ENCODE peak calls at places on chromosomes 2 and 18, in six cellular contexts. One of them, this sample, is unnamed.
A peak's percentile ranks its signal among the peaks of the same experiment; 100 is the strongest.

GRCh38 chr2:70982971-70983370 is 4.5 kb downstream of the ANKRD53 start:
- DNase-seq in left ventricle myocardium inferior: no peak
- DNase-seq in WERI-Rb-1: no peak
- DNase-seq in tibial artery: no peak
- DNase-seq in cardiac fibroblast: no peak
- DNase-seq in MM.1S: no peak
- DNase-seq in this sample: no peak

GRCh38 chr2:75065402-75066008 is 107.1 kb downstream of the POLE4 start:
- DNase-seq in left ventricle myocardium inferior: no peak
- DNase-seq in WERI-Rb-1: no peak
- DNase-seq in tibial artery: no peak
- DNase-seq in cardiac fibroblast: peak; percentile 54
- DNase-seq in MM.1S: no peak
- DNase-seq in this sample: no peak

GRCh38 chr18:1050012-1050657 is 145.5 kb downstream of the ADCYAP1 start:
- DNase-seq in left ventricle myocardium inferior: no peak
- DNase-seq in WERI-Rb-1: no peak
- DNase-seq in tibial artery: no peak
- DNase-seq in cardiac fibroblast: peak; percentile 49
- DNase-seq in MM.1S: no peak
- DNase-seq in this sample: no peak

GRCh38 chr2:81007104-81007503 is 702.6 kb upstream of the LRRTM1 start:
- DNase-seq in left ventricle myocardium inferior: no peak
- DNase-seq in WERI-Rb-1: no peak
- DNase-seq in tibial artery: no peak
- DNase-seq in cardiac fibroblast: no peak
- DNase-seq in MM.1S: peak; percentile 17
- DNase-seq in this sample: no peak

GRCh38 chr2:146874260-146874658 is 970.6 kb upstream of the ACVR2A start:
- DNase-seq in left ventricle myocardium inferior: no peak
- DNase-seq in WERI-Rb-1: no peak
- DNase-seq in tibial artery: no peak
- DNase-seq in cardiac fibroblast: peak; percentile 65
- DNase-seq in MM.1S: peak; percentile 65
- DNase-seq in this sample: no peak

GRCh38 chr2:198441876-198442275 is 637.5 kb downstream of the PLCL1 start:
- DNase-seq in left ventricle myocardium inferior: no peak
- DNase-seq in WERI-Rb-1: no peak
- DNase-seq in tibial artery: no peak
- DNase-seq in cardiac fibroblast: no peak
- DNase-seq in MM.1S: no peak
- DNase-seq in this sample: no peak

GRCh38 chr2:234733795-234734600 is 217.8 kb upstream of the SH3BP4 start:
- DNase-seq in left ventricle myocardium inferior: no peak
- DNase-seq in WERI-Rb-1: no peak
- DNase-seq in tibial artery: no peak
- DNase-seq in cardiac fibroblast: no peak
- DNase-seq in MM.1S: no peak
- DNase-seq in this sample: no peak

GRCh38 chr2:134988994-134989605 is 58.1 kb downstream of the MAP3K19 start:
- DNase-seq in left ventricle myocardium inferior: no peak
- DNase-seq in WERI-Rb-1: no peak
- DNase-seq in tibial artery: no peak
- DNase-seq in cardiac fibroblast: peak; percentile 60
- DNase-seq in MM.1S: peak; percentile 49
- DNase-seq in this sample: no peak

GRCh38 chr2:217511850-217512249 is 490.9 kb downstream of the TNS1 start:
- DNase-seq in left ventricle myocardium inferior: no peak
- DNase-seq in WERI-Rb-1: no peak
- DNase-seq in tibial artery: no peak
- DNase-seq in cardiac fibroblast: no peak
- DNase-seq in MM.1S: no peak
- DNase-seq in this sample: no peak

GRCh38 chr18:56200381-56200831 is 438.0 kb downstream of the TXNL1 start:
- DNase-seq in left ventricle myocardium inferior: no peak
- DNase-seq in WERI-Rb-1: no peak
- DNase-seq in tibial artery: no peak
- DNase-seq in cardiac fibroblast: peak; percentile 90
- DNase-seq in MM.1S: no peak
- DNase-seq in this sample: no peak

GRCh38 chr2:101625387-101625786 is 72.1 kb upstream of the MAP4K4 start:
- DNase-seq in left ventricle myocardium inferior: no peak
- DNase-seq in WERI-Rb-1: no peak
- DNase-seq in tibial artery: no peak
- DNase-seq in cardiac fibroblast: no peak
- DNase-seq in MM.1S: no peak
- DNase-seq in this sample: no peak

GRCh38 chr2:241065355-241065803 is 36.7 kb downstream of the MTERF4 start:
- DNase-seq in left ventricle myocardium inferior: no peak
- DNase-seq in WERI-Rb-1: no peak
- DNase-seq in tibial artery: no peak
- DNase-seq in cardiac fibroblast: no peak
- DNase-seq in MM.1S: no peak
- DNase-seq in this sample: no peak

GRCh38 chr2:174088706-174089105 is 123.5 kb upstream of the SP3 start:
- DNase-seq in left ventricle myocardium inferior: no peak
- DNase-seq in WERI-Rb-1: no peak
- DNase-seq in tibial artery: no peak
- DNase-seq in cardiac fibroblast: no peak
- DNase-seq in MM.1S: no peak
- DNase-seq in this sample: no peak

GRCh38 chr2:174080672-174081121 is 115.5 kb upstream of the SP3 start:
- DNase-seq in left ventricle myocardium inferior: no peak
- DNase-seq in WERI-Rb-1: no peak
- DNase-seq in tibial artery: no peak
- DNase-seq in cardiac fibroblast: no peak
- DNase-seq in MM.1S: no peak
- DNase-seq in this sample: no peak

GRCh38 chr2:174085781-174086180 is 120.6 kb upstream of the SP3 start:
- DNase-seq in left ventricle myocardium inferior: no peak
- DNase-seq in WERI-Rb-1: no peak
- DNase-seq in tibial artery: no peak
- DNase-seq in cardiac fibroblast: no peak
- DNase-seq in MM.1S: no peak
- DNase-seq in this sample: no peak

GRCh38 chr2:174086708-174087107 is 121.5 kb upstream of the SP3 start:
- DNase-seq in left ventricle myocardium inferior: no peak
- DNase-seq in WERI-Rb-1: no peak
- DNase-seq in tibial artery: no peak
- DNase-seq in cardiac fibroblast: no peak
- DNase-seq in MM.1S: no peak
- DNase-seq in this sample: no peak

GRCh38 chr2:174083843-174084458 is 118.8 kb upstream of the SP3 start:
- DNase-seq in left ventricle myocardium inferior: no peak
- DNase-seq in WERI-Rb-1: no peak
- DNase-seq in tibial artery: no peak
- DNase-seq in cardiac fibroblast: no peak
- DNase-seq in MM.1S: no peak
- DNase-seq in this sample: no peak
- H3K4me3 ChIP-seq in left ventricle myocardium inferior: no peak overlapping the region
- H3K4me3 ChIP-seq in WERI-Rb-1: no peak overlapping the region
- H3K4me3 ChIP-seq in tibial artery: no peak overlapping the region
- H3K4me3 ChIP-seq in cardiac fibroblast: no peak overlapping the region
- H3K4me3 ChIP-seq in MM.1S: no peak overlapping the region
- H3K4me3 ChIP-seq in this sample: no peak overlapping the region

GRCh38 chr2:50401772-50402653 is 629.9 kb downstream of the NRXN1 start:
- DNase-seq in left ventricle myocardium inferior: no peak
- DNase-seq in WERI-Rb-1: peak; percentile 84
- DNase-seq in tibial artery: no peak
- DNase-seq in cardiac fibroblast: peak; percentile 74
- DNase-seq in MM.1S: peak; percentile 71
- DNase-seq in this sample: peak; percentile 25
- TF ChIP-seq CTCF in left ventricle myocardium inferior: peak; percentile 76
- TF ChIP-seq CTCF in WERI-Rb-1: peak; percentile 95
- TF ChIP-seq CTCF in tibial artery: peak; percentile 72
- TF ChIP-seq CTCF in cardiac fibroblast: peak; percentile 84
- TF ChIP-seq CTCF in MM.1S: peak; percentile 97
- TF ChIP-seq CTCF in this sample: peak; percentile 87

GRCh38 chr2:239266779-239267410 is 133.9 kb downstream of the HDAC4 start:
- DNase-seq in left ventricle myocardium inferior: no peak
- DNase-seq in WERI-Rb-1: no peak
- DNase-seq in tibial artery: no peak
- DNase-seq in cardiac fibroblast: no peak
- DNase-seq in MM.1S: no peak
- DNase-seq in this sample: no peak
- H3K4me3 ChIP-seq in left ventricle myocardium inferior: peak overlapping the region; percentile 32
- H3K4me3 ChIP-seq in WERI-Rb-1: no peak overlapping the region
- H3K4me3 ChIP-seq in tibial artery: no peak overlapping the region
- H3K4me3 ChIP-seq in cardiac fibroblast: no peak overlapping the region
- H3K4me3 ChIP-seq in MM.1S: peak overlapping the region; percentile 53
- H3K4me3 ChIP-seq in this sample: peak overlapping the region; percentile 51

GRCh38 chr18:76252880-76253279 is 242.2 kb downstream of the ZNF516 start:
- DNase-seq in left ventricle myocardium inferior: no peak
- DNase-seq in WERI-Rb-1: peak; percentile 61
- DNase-seq in tibial artery: no peak
- DNase-seq in cardiac fibroblast: peak; percentile 7
- DNase-seq in MM.1S: peak; percentile 36
- DNase-seq in this sample: no peak
- TF ChIP-seq CTCF in left ventricle myocardium inferior: peak; percentile 22
- TF ChIP-seq CTCF in WERI-Rb-1: peak; percentile 75
- TF ChIP-seq CTCF in tibial artery: no peak
- TF ChIP-seq CTCF in cardiac fibroblast: no peak
- TF ChIP-seq CTCF in MM.1S: peak; percentile 52
- TF ChIP-seq CTCF in this sample: peak; percentile 33

DNA sequence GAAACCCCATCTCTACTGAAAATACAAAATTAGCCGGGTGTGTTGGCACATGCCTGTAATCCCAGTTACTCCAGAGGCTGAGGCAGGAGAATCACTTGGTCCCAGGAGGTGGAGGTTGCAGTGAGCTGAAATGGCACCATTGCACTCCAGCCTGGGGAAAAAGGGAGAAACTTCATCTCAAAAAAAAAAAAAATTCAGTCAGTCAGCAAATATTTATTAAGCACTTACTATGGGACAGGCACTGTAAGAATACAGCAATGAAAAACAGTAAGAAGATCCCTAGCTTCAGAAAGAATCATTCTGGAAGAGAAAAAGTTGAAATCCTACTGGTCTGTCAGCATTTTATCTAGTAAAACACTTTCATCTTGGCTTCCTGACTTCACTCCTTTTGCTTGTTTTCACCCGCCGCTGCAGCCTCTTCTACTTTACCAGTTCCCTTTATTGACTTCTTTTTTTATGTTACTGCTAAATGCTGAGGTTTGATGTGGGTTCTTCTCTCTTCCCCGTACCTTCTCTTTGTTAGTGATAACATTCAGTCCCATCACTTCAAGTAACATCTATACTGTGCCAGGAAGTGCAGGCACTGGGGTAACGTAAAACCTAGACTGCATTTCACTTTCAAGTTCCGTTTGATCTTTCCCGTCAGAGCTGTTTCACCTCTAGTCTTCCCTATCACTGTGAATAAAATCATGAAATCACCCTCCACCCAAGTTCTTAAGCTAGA is 10.8 kb upstream of the TAF4B start:
- DNase-seq in left ventricle myocardium inferior: no peak
- DNase-seq in WERI-Rb-1: no peak
- DNase-seq in tibial artery: no peak
- DNase-seq in cardiac fibroblast: no peak
- DNase-seq in MM.1S: peak; percentile 73
- DNase-seq in this sample: peak; percentile 62
- H3K4me3 ChIP-seq in left ventricle myocardium inferior: no peak overlapping the region
- H3K4me3 ChIP-seq in WERI-Rb-1: no peak overlapping the region
- H3K4me3 ChIP-seq in tibial artery: no peak overlapping the region
- H3K4me3 ChIP-seq in cardiac fibroblast: no peak overlapping the region
- H3K4me3 ChIP-seq in MM.1S: peak overlapping the region; percentile 50
- H3K4me3 ChIP-seq in this sample: peak overlapping the region; percentile 42

GRCh38 chr2:168119519-168120141 is 127.8 kb downstream of the STK39 start:
- DNase-seq in left ventricle myocardium inferior: no peak
- DNase-seq in WERI-Rb-1: peak; percentile 25
- DNase-seq in tibial artery: no peak
- DNase-seq in cardiac fibroblast: peak; percentile 87
- DNase-seq in MM.1S: peak; percentile 71
- DNase-seq in this sample: no peak

GRCh38 chr2:168118733-168119518 is 128.5 kb downstream of the STK39 start:
- DNase-seq in left ventricle myocardium inferior: no peak
- DNase-seq in WERI-Rb-1: peak; percentile 35
- DNase-seq in tibial artery: no peak
- DNase-seq in cardiac fibroblast: peak; percentile 89
- DNase-seq in MM.1S: peak; percentile 80
- DNase-seq in this sample: peak; percentile 29

GRCh38 chr2:168114021-168114420 is 133.4 kb downstream of the STK39 start:
- DNase-seq in left ventricle myocardium inferior: no peak
- DNase-seq in WERI-Rb-1: no peak
- DNase-seq in tibial artery: no peak
- DNase-seq in cardiac fibroblast: peak; percentile 34
- DNase-seq in MM.1S: no peak
- DNase-seq in this sample: no peak

GRCh38 chr2:168114619-168115018 is 132.8 kb downstream of the STK39 start:
- DNase-seq in left ventricle myocardium inferior: no peak
- DNase-seq in WERI-Rb-1: peak; percentile 20
- DNase-seq in tibial artery: no peak
- DNase-seq in cardiac fibroblast: no peak
- DNase-seq in MM.1S: no peak
- DNase-seq in this sample: no peak

GRCh38 chr2:168116448-168116847 is 130.9 kb downstream of the STK39 start:
- DNase-seq in left ventricle myocardium inferior: no peak
- DNase-seq in WERI-Rb-1: peak; percentile 55
- DNase-seq in tibial artery: no peak
- DNase-seq in cardiac fibroblast: no peak
- DNase-seq in MM.1S: no peak
- DNase-seq in this sample: no peak
- TF ChIP-seq CTCF in left ventricle myocardium inferior: peak; percentile 21
- TF ChIP-seq CTCF in WERI-Rb-1: peak; percentile 48
- TF ChIP-seq CTCF in tibial artery: no peak
- TF ChIP-seq CTCF in cardiac fibroblast: no peak
- TF ChIP-seq CTCF in MM.1S: no peak
- TF ChIP-seq CTCF in this sample: no peak

GRCh38 chr2:33287611-33288010 is 188.8 kb upstream of the RASGRP3 start:
- DNase-seq in left ventricle myocardium inferior: no peak
- DNase-seq in WERI-Rb-1: no peak
- DNase-seq in tibial artery: no peak
- DNase-seq in cardiac fibroblast: no peak
- DNase-seq in MM.1S: no peak
- DNase-seq in this sample: no peak

GRCh38 chr2:33289961-33290360 is 186.5 kb upstream of the RASGRP3 start:
- DNase-seq in left ventricle myocardium inferior: no peak
- DNase-seq in WERI-Rb-1: no peak
- DNase-seq in tibial artery: no peak
- DNase-seq in cardiac fibroblast: no peak
- DNase-seq in MM.1S: no peak
- DNase-seq in this sample: no peak

GRCh38 chr2:33292981-33293586 is 183.4 kb upstream of the RASGRP3 start:
- DNase-seq in left ventricle myocardium inferior: no peak
- DNase-seq in WERI-Rb-1: no peak
- DNase-seq in tibial artery: peak; percentile 84
- DNase-seq in cardiac fibroblast: peak; percentile 42
- DNase-seq in MM.1S: peak; percentile 67
- DNase-seq in this sample: no peak

GRCh38 chr2:33291278-33292013 is 185.0 kb upstream of the RASGRP3 start:
- DNase-seq in left ventricle myocardium inferior: no peak
- DNase-seq in WERI-Rb-1: no peak
- DNase-seq in tibial artery: no peak
- DNase-seq in cardiac fibroblast: peak; percentile 79
- DNase-seq in MM.1S: no peak
- DNase-seq in this sample: no peak

GRCh38 chr2:33292063-33292462 is 184.4 kb upstream of the RASGRP3 start:
- DNase-seq in left ventricle myocardium inferior: no peak
- DNase-seq in WERI-Rb-1: no peak
- DNase-seq in tibial artery: no peak
- DNase-seq in cardiac fibroblast: no peak
- DNase-seq in MM.1S: no peak
- DNase-seq in this sample: no peak
- H3K4me3 ChIP-seq in left ventricle myocardium inferior: peak overlapping the region; percentile 28
- H3K4me3 ChIP-seq in WERI-Rb-1: no peak overlapping the region
- H3K4me3 ChIP-seq in tibial artery: no peak overlapping the region
- H3K4me3 ChIP-seq in cardiac fibroblast: no peak overlapping the region
- H3K4me3 ChIP-seq in MM.1S: no peak overlapping the region
- H3K4me3 ChIP-seq in this sample: no peak overlapping the region